ENCODE peak calls at places on chromosomes 12 and 14, in ten cellular contexts. M, K, F, O, Y, A, C, Q, I and N are unnamed samples.

GRCh38 chr12:5912437-5913334 is 32.4 kb downstream of the ANO2 start:
- DNase-seq in M (no peak), K (no peak), F (no peak), O (no peak), Y (no peak), A (no peak), C (no peak), Q (no peak), I (no peak), N (no peak)

GRCh38 chr12:25482637-25483036 is 70.4 kb downstream of the LMNTD1 start:
- DNase-seq in M (no peak), K (no peak), F (no peak), O (no peak), Y (no peak), A (no peak), C (no peak), Q (no peak), I (no peak), N (no peak)

GRCh38 chr14:100105357-100106169 is 40.3 kb downstream of the EVL start:
- DNase-seq in M (no peak), K (no peak), F (no peak), O (no peak), Y (no peak), A (no peak), C (no peak), Q (no peak), I (no peak), N (peak)

GRCh38 chr12:78641837-78642423 is 222.6 kb upstream of the SYT1 start:
- DNase-seq in M (peak), K (no peak), F (no peak), O (no peak), Y (no peak), A (no peak), C (no peak), Q (no peak), I (no peak), N (no peak)

GRCh38 chr14:77885363-77885762 is 85.5 kb downstream of the ADCK1 start:
- DNase-seq in M (no peak), K (no peak), F (no peak), O (no peak), Y (no peak), A (no peak), C (no peak), Q (no peak), I (no peak), N (no peak)

GRCh38 chr14:93304771-93305170 is 28.1 kb downstream of the BTBD7 start:
- DNase-seq in M (no peak), K (no peak), F (no peak), O (no peak), Y (no peak), A (peak), C (no peak), Q (no peak), I (no peak), N (no peak)

GRCh38 chr14:102046337-102047278 is 40.2 kb downstream of the HSP90AA1 start:
- DNase-seq in M (peak), K (no peak), F (peak), O (peak), Y (peak), A (no peak), C (peak), Q (peak), I (peak), N (peak)

GRCh38 chr12:74890237-74890599 is 319.4 kb downstream of the KCNC2 start:
- DNase-seq in M (peak), K (no peak), F (no peak), O (peak), Y (no peak), A (peak), C (no peak), Q (no peak), I (no peak), N (no peak)

GRCh38 chr12:112321277-112321676 is 61.0 kb downstream of the HECTD4 start:
- DNase-seq in M (no peak), K (no peak), F (no peak), O (no peak), Y (no peak), A (no peak), C (no peak), Q (no peak), I (no peak), N (no peak)

GRCh38 chr12:93333828-93334227 is 43.9 kb upstream of the NUDT4 start:
- DNase-seq in M (no peak), K (no peak), F (no peak), O (no peak), Y (no peak), A (no peak), C (no peak), Q (no peak), I (no peak), N (no peak)

GRCh38 chr14:23357261-23357660 is 4.6 kb upstream of the SLC22A17 start:
- DNase-seq in M (no peak), K (no peak), F (no peak), O (no peak), Y (no peak), A (no peak), C (no peak), Q (no peak), I (no peak), N (no peak)

GRCh38 chr12:66269757-66270383 is 32.4 kb upstream of the HELB start:
- DNase-seq in M (peak), K (no peak), F (peak), O (peak), Y (peak), A (peak), C (no peak), Q (no peak), I (no peak), N (no peak)

GRCh38 chr12:21451529-21451928 is 14.1 kb downstream of the PYROXD1 start:
- DNase-seq in M (no peak), K (no peak), F (no peak), O (no peak), Y (no peak), A (peak), C (no peak), Q (no peak), I (no peak), N (no peak)

GRCh38 chr12:14771651-14772137 is 31.6 kb downstream of the WBP11 start:
- DNase-seq in M (no peak), K (peak), F (no peak), O (no peak), Y (no peak), A (no peak), C (no peak), Q (no peak), I (no peak), N (peak)

GRCh38 chr14:91035855-91036254 is 24.6 kb downstream of the RPS6KA5 start:
- DNase-seq in M (no peak), K (no peak), F (no peak), O (no peak), Y (no peak), A (no peak), C (no peak), Q (no peak), I (no peak), N (no peak)

GRCh38 chr12:50734409-50735263 is 29.3 kb upstream of the ATF1 start:
- DNase-seq in M (peak), K (no peak), F (no peak), O (peak), Y (no peak), A (no peak), C (peak), Q (no peak), I (peak), N (no peak)

GRCh38 chr12:132158677-132159554 is 14.7 kb downstream of the NOC4L start:
- DNase-seq in M (no peak), K (no peak), F (no peak), O (no peak), Y (no peak), A (no peak), C (no peak), Q (no peak), I (no peak), N (no peak)

GRCh38 chr14:38311655-38312054 is 55.8 kb upstream of the CLEC14A start:
- DNase-seq in M (no peak), K (no peak), F (no peak), O (no peak), Y (no peak), A (no peak), C (no peak), Q (no peak), I (no peak), N (no peak)

GRCh38 chr14:100677925-100678765 is 48.5 kb upstream of the DLK1 start:
- DNase-seq in M (peak), K (no peak), F (no peak), O (no peak), Y (no peak), A (no peak), C (no peak), Q (peak), I (peak), N (no peak)

GRCh38 chr12:59080101-59080500 is 159.8 kb upstream of the LRIG3 start:
- DNase-seq in M (no peak), K (no peak), F (no peak), O (no peak), Y (no peak), A (no peak), C (no peak), Q (no peak), I (no peak), N (no peak)

GRCh38 chr12:103774977-103775560 is 66.0 kb downstream of the NT5DC3 start:
- DNase-seq in M (no peak), K (no peak), F (no peak), O (no peak), Y (no peak), A (no peak), C (no peak), Q (no peak), I (no peak), N (no peak)

GRCh38 chr12:29763301-29763683 is 20.4 kb downstream of the TMTC1 start:
- DNase-seq in M (no peak), K (no peak), F (peak), O (no peak), Y (no peak), A (no peak), C (no peak), Q (no peak), I (no peak), N (no peak)

GRCh38 chr14:30291216-30291615 is 267.7 kb upstream of the G2E3 start:
- DNase-seq in M (no peak), K (no peak), F (no peak), O (no peak), Y (no peak), A (peak), C (no peak), Q (no peak), I (no peak), N (no peak)

GRCh38 chr14:67643671-67644070 is 24.0 kb downstream of the ARG2 start:
- DNase-seq in M (no peak), K (no peak), F (no peak), O (no peak), Y (no peak), A (no peak), C (no peak), Q (no peak), I (no peak), N (no peak)

GRCh38 chr12:3962661-3963483 is 89.7 kb upstream of the PARP11 start:
- DNase-seq in M (no peak), K (peak), F (no peak), O (no peak), Y (peak), A (no peak), C (no peak), Q (no peak), I (no peak), N (peak)

GRCh38 chr14:75259510-75259855 is 19.1 kb upstream of the FOS start:
- DNase-seq in M (no peak), K (no peak), F (no peak), O (peak), Y (no peak), A (peak), C (no peak), Q (no peak), I (no peak), N (no peak)

GRCh38 chr14:32724864-32725550 is 213.7 kb upstream of the NPAS3 start:
- DNase-seq in M (peak), K (no peak), F (no peak), O (no peak), Y (no peak), A (peak), C (no peak), Q (no peak), I (no peak), N (no peak)

GRCh38 chr12:66964629-66965028 is 285.8 kb upstream of the GRIP1 start:
- DNase-seq in M (peak), K (no peak), F (no peak), O (no peak), Y (no peak), A (peak), C (no peak), Q (no peak), I (no peak), N (peak)

GRCh38 chr12:120204171-120204570 is 3.3 kb upstream of the RPLP0 start:
- DNase-seq in M (no peak), K (no peak), F (no peak), O (no peak), Y (no peak), A (no peak), C (no peak), Q (no peak), I (no peak), N (no peak)

GRCh38 chr12:97151481-97151880 is 244.4 kb downstream of the NEDD1 start:
- DNase-seq in M (no peak), K (no peak), F (no peak), O (no peak), Y (no peak), A (no peak), C (no peak), Q (no peak), I (no peak), N (no peak)

GRCh38 chr12:44462729-44463128 is 413.4 kb downstream of the NELL2 start:
- DNase-seq in M (no peak), K (no peak), F (no peak), O (no peak), Y (no peak), A (no peak), C (no peak), Q (no peak), I (no peak), N (no peak)

GRCh38 chr12:97751704-97752103 is 289.1 kb downstream of the RMST start:
- DNase-seq in M (no peak), K (no peak), F (no peak), O (no peak), Y (no peak), A (no peak), C (no peak), Q (no peak), I (no peak), N (no peak)

GRCh38 chr14:20376071-20376588 is 32.7 kb downstream of the PARP2 start:
- DNase-seq in M (no peak), K (no peak), F (no peak), O (no peak), Y (no peak), A (no peak), C (no peak), Q (peak), I (no peak), N (no peak)

GRCh38 chr12:76288218-76288617 is 60.0 kb downstream of the BBS10 start:
- DNase-seq in M (no peak), K (no peak), F (no peak), O (no peak), Y (no peak), A (no peak), C (no peak), Q (no peak), I (no peak), N (no peak)

GRCh38 chr12:6278439-6279255 is 31.8 kb upstream of the PLEKHG6 start:
- DNase-seq in M (peak), K (peak), F (no peak), O (peak), Y (peak), A (peak), C (peak), Q (peak), I (peak), N (peak)

GRCh38 chr14:105865904-105866840 is 339.8 kb downstream of the TMEM121 start:
- DNase-seq in M (no peak), K (no peak), F (no peak), O (no peak), Y (no peak), A (no peak), C (no peak), Q (peak), I (no peak), N (peak)

GRCh38 chr12:114448618-114448933 is 42.6 kb upstream of the TBX5 start:
- DNase-seq in M (no peak), K (no peak), F (no peak), O (no peak), Y (no peak), A (no peak), C (no peak), Q (no peak), I (no peak), N (no peak)

GRCh38 chr12:100153131-100153530 is 10.5 kb upstream of the BLTP3B start:
- DNase-seq in M (no peak), K (no peak), F (no peak), O (no peak), Y (no peak), A (no peak), C (no peak), Q (no peak), I (no peak), N (no peak)

GRCh38 chr14:58626441-58626840 is 11.3 kb upstream of the DACT1 start:
- DNase-seq in M (peak), K (no peak), F (no peak), O (no peak), Y (no peak), A (peak), C (no peak), Q (no peak), I (no peak), N (no peak)